ENCODE peak calls at places on chromosomes 1 and 21, in five cellular contexts. J, L, Z, D and W are unnamed samples. For H3K4me1, the result is how much of the 10 kb centered on the place peaks cover.

GRCh38 chr1:116390195-116390594 is 17.2 kb downstream of the ATP1A1 start:
- DNase-seq in J (no peak), L (no peak), Z (no peak), D (no peak), W (no peak)

GRCh38 chr21:45819478-45820170 is 161.9 kb upstream of the COL6A1 start:
- DNase-seq in J (no peak), L (no peak), Z (no peak), D (no peak), W (no peak)

GRCh38 chr1:92066321-92066720 is 8.9 kb downstream of the SETSIP start:
- DNase-seq in J (no peak), L (no peak), Z (no peak), D (peak), W (no peak)

GRCh38 chr1:200880212-200880611 is 7.4 kb downstream of the GPR25 start:
- DNase-seq in J (no peak), L (no peak), Z (no peak), D (no peak), W (no peak)

GRCh38 chr1:241323510-241323909 is 33.5 kb downstream of the RGS7 start:
- DNase-seq in J (peak), L (peak), Z (no peak), D (peak), W (peak)

GRCh38 chr21:40623550-40623949 is 223.4 kb downstream of the DSCAM start:
- DNase-seq in J (no peak), L (no peak), Z (no peak), D (no peak), W (no peak)

GRCh38 chr1:7293702-7294630 is 477.1 kb upstream of the VAMP3 start:
- DNase-seq in J (no peak), L (no peak), Z (no peak), D (no peak), W (no peak)

GRCh38 chr1:167996266-167996665 is 59.4 kb upstream of the MPC2 start:
- DNase-seq in J (no peak), L (no peak), Z (no peak), D (no peak), W (no peak)

GRCh38 chr1:13780780-13781179 is 80.8 kb downstream of the PRDM2 start:
- DNase-seq in J (no peak), L (no peak), Z (no peak), D (no peak), W (no peak)

GRCh38 chr1:246954126-246954525 is 22.4 kb upstream of the AHCTF1 start:
- DNase-seq in J (no peak), L (no peak), Z (no peak), D (peak), W (no peak)

GRCh38 chr1:10451286-10451685 is 1.5 kb downstream of the CORT start:
- DNase-seq in J (no peak), L (peak), Z (no peak), D (no peak), W (peak)

GRCh38 chr1:236608930-236609726 is 4.8 kb upstream of the HEATR1 start:
- DNase-seq in J (peak), L (peak), Z (peak), D (peak), W (peak)

GRCh38 chr21:21046063-21046462 is 47.9 kb downstream of the NCAM2 start:
- DNase-seq in J (no peak), L (no peak), Z (no peak), D (no peak), W (peak)

DNA sequence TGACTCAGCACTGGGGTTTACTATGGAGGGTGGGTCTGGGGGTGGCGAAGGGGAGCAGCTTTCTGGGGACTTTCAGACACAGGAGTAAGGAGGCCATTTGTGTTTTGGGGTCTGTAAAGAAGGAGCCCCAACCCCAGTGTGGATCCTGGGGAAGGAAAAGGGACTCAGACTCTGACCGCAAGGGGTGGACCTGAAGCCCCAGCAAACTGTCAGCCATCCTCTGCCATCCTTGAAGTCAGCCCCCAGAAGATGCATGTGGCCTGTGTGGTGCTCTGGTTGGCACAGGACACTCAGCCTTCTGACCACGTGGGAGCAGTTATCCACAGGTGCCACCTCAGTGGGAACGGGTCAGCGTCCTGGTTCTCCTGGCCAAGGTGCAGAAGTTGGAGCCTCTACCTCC is 26.0 kb upstream of the EPS8L3 start:
- DNase-seq in J (no peak), L (no peak), Z (no peak), D (no peak), W (no peak)
- H3K4me1 ChIP-seq in J (under half), L (half or more), Z (half or more), D (under half), W (under half)

GRCh38 chr1:32334864-32335618 is 992 bp downstream of the MARCKSL1 start:
- DNase-seq in J (peak), L (peak), Z (peak), D (peak), W (peak)
- H3K4me1 ChIP-seq in J (half or more), L (under half), Z (under half), D (under half), W (under half)

GRCh38 chr1:20551945-20552727 is at the start of gene FAM43B:
- DNase-seq in J (no peak), L (peak), Z (peak), D (peak), W (peak)

GRCh38 chr1:20558180-20558579 is 5.8 kb downstream of the FAM43B start:
- DNase-seq in J (no peak), L (no peak), Z (no peak), D (no peak), W (no peak)

GRCh38 chr1:20555025-20555757 is 2.8 kb downstream of the FAM43B start:
- DNase-seq in J (no peak), L (no peak), Z (no peak), D (no peak), W (no peak)

GRCh38 chr1:20552728-20553571 is 577 bp downstream of the FAM43B start:
- DNase-seq in J (no peak), L (peak), Z (peak), D (no peak), W (peak)

GRCh38 chr1:20555758-20556120 is 3.4 kb downstream of the FAM43B start:
- DNase-seq in J (no peak), L (no peak), Z (no peak), D (no peak), W (no peak)
- H3K4me1 ChIP-seq in J (under half), L (under half), Z (under half), D (under half), W (under half)

GRCh38 chr1:59422921-59423575 is 126.2 kb downstream of the FGGY start:
- DNase-seq in J (no peak), L (peak), Z (no peak), D (peak), W (no peak)

GRCh38 chr1:59428828-59429227 is 131.9 kb downstream of the FGGY start:
- DNase-seq in J (no peak), L (no peak), Z (no peak), D (no peak), W (no peak)

GRCh38 chr1:59427784-59428183 is 130.9 kb downstream of the FGGY start:
- DNase-seq in J (no peak), L (no peak), Z (no peak), D (no peak), W (no peak)

GRCh38 chr1:59429651-59430050 is 132.8 kb downstream of the FGGY start:
- DNase-seq in J (no peak), L (no peak), Z (no peak), D (no peak), W (no peak)

GRCh38 chr1:59427155-59427554 is 130.3 kb downstream of the FGGY start:
- DNase-seq in J (no peak), L (no peak), Z (peak), D (no peak), W (peak)
- H3K4me1 ChIP-seq in J (under half), L (under half), Z (under half), D (under half), W (under half)